ENCODE peak calls at places on chromosomes 7 and 10, in six cellular contexts. T, S, O, H, F and L are unnamed samples.

GRCh38 chr10:59176241-59177030 is at the start of gene PHYHIPL:
- DNase-seq in O (no peak), F (peak; percentile 44), H (no peak), T (no peak), S (no peak), L (no peak)

GRCh38 chr7:91883676-91884362 is 3.3 kb upstream of the MTERF1 start:
- DNase-seq in T (no peak), H (no peak), O (peak; percentile 7), F (no peak), S (no peak), L (peak; percentile 87)

GRCh38 chr7:22545539-22545938 is 45.6 kb upstream of the STEAP1B start:
- DNase-seq in H (no peak), F (no peak), O (no peak), S (no peak), T (no peak), L (no peak)

GRCh38 chr7:103630318-103630717 is 184.3 kb upstream of the SLC26A5 start:
- DNase-seq in H (no peak), S (no peak), T (peak; percentile 26), F (no peak), O (no peak), L (no peak)

GRCh38 chr10:18204050-18204449 is 63.8 kb downstream of the CACNB2 start:
- DNase-seq in F (no peak), T (no peak), O (no peak), S (no peak), H (no peak), L (no peak)

GRCh38 chr7:46003896-46004875 is 83.1 kb upstream of the IGFBP3 start:
- DNase-seq in T (peak; percentile 95), F (no peak), O (peak; percentile 43), H (no peak), S (peak; percentile 54), L (no peak)

GRCh38 chr10:17228081-17229015 is at the start of gene VIM:
- DNase-seq in T (peak; percentile 82), H (peak; percentile 78), O (peak; percentile 96), S (peak; percentile 70), F (peak; percentile 46), L (peak; percentile 93)

GRCh38 chr7:90216080-90216674 is 4.6 kb downstream of the STEAP2 start:
- DNase-seq in O (peak; percentile 56), F (no peak), T (peak; percentile 12), H (no peak), S (no peak), L (no peak)

GRCh38 chr10:79105164-79105739 is 36.5 kb downstream of the ZMIZ1 start:
- DNase-seq in T (peak; percentile 51), O (no peak), H (no peak), S (no peak), F (no peak), L (no peak)

GRCh38 chr7:2325028-2325625 is 10.9 kb upstream of the SNX8 start:
- DNase-seq in F (no peak), S (no peak), T (no peak), O (no peak), H (no peak), L (no peak)

GRCh38 chr10:91525939-91526712 is 106.7 kb downstream of the PPP1R3C start:
- DNase-seq in F (no peak), H (no peak), T (no peak), S (no peak), O (peak; percentile 21), L (peak; percentile 50)

GRCh38 chr7:73612598-73613269 is 11.6 kb downstream of the MLXIPL start:
- DNase-seq in S (no peak), T (peak; percentile 62), F (peak; percentile 75), O (peak; percentile 48), H (no peak), L (peak; percentile 59)

GRCh38 chr7:44292876-44293560 is 32.4 kb downstream of the CAMK2B start:
- DNase-seq in S (no peak), H (no peak), F (no peak), O (no peak), T (no peak), L (no peak)

GRCh38 chr10:94232711-94233383 is 129.9 kb downstream of the NOC3L start:
- DNase-seq in T (no peak), H (no peak), O (no peak), S (no peak), F (no peak), L (no peak)

GRCh38 chr10:67629461-67629971 is 66.5 kb downstream of the CTNNA3 start:
- DNase-seq in F (no peak), S (no peak), O (peak; percentile 8), H (no peak), T (no peak), L (peak; percentile 48)

GRCh38 chr7:121235221-121235620 is 93.6 kb upstream of the WNT16 start:
- DNase-seq in H (no peak), O (peak; percentile 10), F (no peak), T (no peak), S (no peak), L (no peak)

GRCh38 chr7:116953727-116954442 is 584 bp downstream of the ST7 start:
- DNase-seq in H (peak; percentile 11), S (peak; percentile 44), T (peak; percentile 77), O (peak; percentile 80), F (peak; percentile 52), L (peak; percentile 91)

GRCh38 chr7:116951366-116952292 is 1.7 kb upstream of the ST7 start:
- DNase-seq in T (no peak), F (no peak), H (no peak), O (no peak), S (no peak), L (no peak)

GRCh38 chr7:116954443-116954838 is 1.1 kb downstream of the ST7 start:
- DNase-seq in O (no peak), H (no peak), S (no peak), T (no peak), F (no peak), L (no peak)

GRCh38 chr7:116952640-116953371 is 495 bp upstream of the ST7 start:
- DNase-seq in S (peak; percentile 44), O (peak; percentile 67), T (peak; percentile 51), F (peak; percentile 9), H (no peak), L (peak; percentile 73)

DNA sequence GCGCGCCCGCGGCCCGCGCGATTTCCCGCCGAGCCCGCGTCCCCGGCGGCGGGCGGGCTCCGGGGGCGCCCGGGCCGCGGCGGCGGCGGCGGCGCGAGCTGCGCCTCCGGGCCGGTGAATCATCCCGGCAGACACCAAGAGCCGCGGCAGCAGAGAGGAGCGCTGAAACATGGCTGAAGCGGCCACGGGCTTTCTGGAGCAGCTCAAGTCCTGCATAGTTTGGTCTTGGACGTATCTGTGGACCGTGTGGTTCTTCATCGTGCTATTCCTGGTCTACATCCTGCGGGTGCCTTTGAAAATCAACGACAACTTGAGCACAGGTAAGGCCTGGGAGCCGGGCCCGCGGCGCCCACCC is at the start of gene ST7:
- DNase-seq in O (peak; percentile 77), F (peak; percentile 53), H (peak; percentile 57), T (peak; percentile 68), S (peak; percentile 74), L (peak; percentile 68)
- H3K27me3 ChIP-seq in O (no peaks in the 10 kb centered on the region), F (no peaks in the 10 kb centered on the region), H (no peaks in the 10 kb centered on the region), T (no peaks in the 10 kb centered on the region), S (no peaks in the 10 kb centered on the region), L (no peaks in the 10 kb centered on the region)

GRCh38 chr7:66036382-66036781 is 39.2 kb upstream of the ASL start:
- DNase-seq in O (no peak), S (no peak), F (no peak), T (no peak), H (no peak), L (no peak)
- H3K4me3 ChIP-seq in O (no peak overlapping the region), S (no peak overlapping the region), F (no peak overlapping the region), T (no peak overlapping the region), H (no peak overlapping the region), L (no peak overlapping the region)

DNA sequence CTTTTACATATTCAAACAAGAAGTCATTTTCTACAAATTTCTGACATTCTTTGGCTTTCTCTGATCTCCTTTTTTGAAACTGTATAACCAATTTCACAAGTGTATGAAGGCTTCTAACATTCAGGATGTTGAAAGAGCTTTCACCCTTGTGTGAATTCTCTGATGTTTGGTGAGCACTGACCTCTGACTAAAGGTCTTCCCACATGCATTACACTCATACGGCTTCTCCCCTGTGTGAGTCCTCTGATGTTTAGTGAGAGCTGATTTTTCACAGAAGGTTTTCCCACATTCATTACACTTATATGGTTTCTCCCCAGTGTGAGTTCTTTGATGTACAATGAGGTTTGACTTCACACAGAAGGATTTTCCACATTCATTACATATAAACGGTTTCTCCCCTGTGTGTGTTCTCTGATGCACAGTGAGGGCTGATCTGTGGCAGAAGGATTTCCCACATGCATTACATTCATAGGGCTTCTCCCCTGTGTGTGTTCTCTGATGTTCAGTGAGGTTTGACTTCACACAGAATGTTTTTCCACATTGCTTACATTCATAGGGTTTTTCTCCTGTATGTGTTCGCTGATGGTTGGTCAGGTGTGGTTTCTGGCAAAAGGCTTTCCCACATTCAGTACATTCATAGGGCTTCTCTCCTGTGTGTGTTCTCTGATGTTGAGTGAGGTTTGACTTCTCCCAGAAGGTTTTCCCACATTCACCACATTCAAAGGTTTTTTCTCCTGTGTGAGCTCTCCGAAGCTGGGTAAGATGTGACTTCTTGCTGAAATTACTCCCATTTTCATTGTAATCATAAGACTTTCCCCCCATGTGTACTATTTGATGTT is 25.7 kb downstream of the ZNF248 start:
- DNase-seq in O (no peak), T (peak; percentile 28), H (no peak), S (no peak), F (no peak), L (no peak)
- H3K9me3 ChIP-seq in O (peaks cover 9% of the 10 kb centered on the region), T (peaks cover 98% of the 10 kb centered on the region), H (peaks cover 55% of the 10 kb centered on the region), S (peaks cover 78% of the 10 kb centered on the region), F (no peaks in the 10 kb centered on the region), L (peaks cover 5% of the 10 kb centered on the region)

GRCh38 chr7:27129729-27130539 is 623 bp downstream of the HOXA4 start:
- DNase-seq in F (no peak), H (no peak), O (no peak), S (no peak), T (peak; percentile 52), L (peak; percentile 49)

GRCh38 chr7:27128776-27129728 is 1.5 kb downstream of the HOXA4 start:
- DNase-seq in O (no peak), H (no peak), S (no peak), F (no peak), T (no peak), L (no peak)

GRCh38 chr7:27131390-27131819 is 848 bp upstream of the HOXA4 start:
- DNase-seq in F (no peak), S (no peak), H (no peak), O (no peak), T (no peak), L (no peak)

GRCh38 chr7:27132214-27132613 is 1.7 kb upstream of the HOXA4 start:
- DNase-seq in F (no peak), S (no peak), H (no peak), T (no peak), O (no peak), L (no peak)

DNA sequence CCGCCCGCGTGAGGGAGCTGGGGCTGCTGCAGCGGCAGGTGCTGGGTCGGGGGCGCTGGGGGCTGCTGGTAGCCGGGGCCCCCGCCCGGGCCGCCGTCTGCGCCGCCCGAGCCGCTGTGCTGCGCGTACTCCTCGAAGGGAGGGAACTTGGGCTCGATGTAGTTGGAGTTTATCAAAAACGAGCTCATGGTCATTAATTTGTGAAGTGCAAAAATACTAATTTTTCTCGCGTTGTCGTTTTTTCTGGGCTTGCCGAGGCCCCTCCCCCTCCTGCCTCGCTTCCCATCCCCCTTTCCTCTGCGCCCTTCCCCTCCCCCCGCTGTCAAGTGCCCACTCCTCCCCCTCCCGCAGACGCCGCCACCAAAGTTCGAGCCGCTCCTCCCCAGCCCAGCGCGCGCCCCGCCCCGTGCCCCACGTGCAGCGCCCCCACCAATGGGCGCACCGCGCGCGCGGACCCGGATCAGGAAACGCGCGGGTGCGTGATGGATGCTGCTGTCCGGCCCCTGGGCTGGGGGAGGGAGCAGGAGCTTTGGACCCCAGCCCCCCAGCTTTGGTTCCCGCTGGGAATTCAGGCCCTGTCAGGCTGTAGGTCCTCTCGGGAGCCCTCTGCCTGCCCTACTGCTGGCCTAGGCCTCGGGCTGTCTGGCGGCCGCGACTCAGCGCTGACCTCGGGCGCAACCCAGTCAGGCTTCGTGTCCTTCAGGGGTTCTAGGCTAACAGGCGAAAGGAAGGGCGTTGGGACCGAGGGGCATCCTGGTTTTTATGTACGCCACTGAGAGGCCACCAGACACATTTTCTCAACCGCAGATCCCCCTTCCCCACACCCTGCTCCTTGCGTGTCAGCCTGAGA is at the start of gene HOXA4:
- DNase-seq in T (peak; percentile 84), S (no peak), F (peak; percentile 94), O (peak; percentile 50), H (peak; percentile 58), L (peak; percentile 92)
- H3K27me3 ChIP-seq in T (no peaks in the 10 kb centered on the region), S (no peaks in the 10 kb centered on the region), F (no peaks in the 10 kb centered on the region), O (peaks cover 100% of the 10 kb centered on the region), H (peaks cover 7% of the 10 kb centered on the region), L (no peaks in the 10 kb centered on the region)